ENCODE peak calls at places on chromosomes 4 and X, in five cellular contexts. K is H7; U is activated CD8-positive, alpha-beta T cell treated with anti-CD3 and anti-CD28 coated beads, Interleukin-2, amount 10 ng/mL, durations not matched to agents 7 days and 5 days; A is cerebellar cortex; C is RPMI8226. E is an unnamed sample.

GRCh38 chrX:107861056-107861455 is 35.4 kb downstream of the MID2 start:
- DNase-seq in K (no peak), U (no peak), A (no peak), C (no peak), E (no peak)

GRCh38 chr4:532588-533317 is 33.7 kb downstream of the PIGG start:
- DNase-seq in K (peak; percentile 78), U (no peak), A (no peak), C (no peak), E (no peak)

GRCh38 chr4:5746829-5747745 is 36.1 kb downstream of the EVC start:
- DNase-seq in K (no peak), U (no peak), A (no peak), C (no peak), E (no peak)

GRCh38 chrX:100685284-100685996 is 41.4 kb downstream of the SRPX2 start:
- DNase-seq in K (peak; percentile 72), U (peak; percentile 74), A (peak; percentile 65), C (peak; percentile 73), E (peak; percentile 25)

GRCh38 chr4:24278693-24279092 is 305.7 kb downstream of the DHX15 start:
- DNase-seq in K (no peak), U (no peak), A (no peak), C (no peak), E (no peak)

GRCh38 chrX:19647731-19648588 is 132.7 kb upstream of the MAP3K15 start:
- DNase-seq in K (no peak), U (no peak), A (no peak), C (no peak), E (no peak)

GRCh38 chr4:177194906-177195305 is 114.8 kb upstream of the NEIL3 start:
- DNase-seq in K (no peak), U (no peak), A (no peak), C (no peak), E (no peak)

GRCh38 chr4:1578968-1579833 is 104.9 kb downstream of the FAM53A start:
- DNase-seq in K (peak; percentile 95), U (peak; percentile 86), A (peak; percentile 65), C (peak; percentile 40), E (peak; percentile 59)

GRCh38 chr4:2080429-2081300 is 21.5 kb downstream of the NAT8L start:
- DNase-seq in K (peak; percentile 33), U (no peak), A (no peak), C (no peak), E (no peak)

GRCh38 chr4:30719363-30720020 is 677 bp upstream of the PCDH7 start:
- DNase-seq in K (peak; percentile 83), U (no peak), A (no peak), C (no peak), E (no peak)

GRCh38 chr4:8346838-8347605 is 77.5 kb downstream of the HTRA3 start:
- DNase-seq in K (peak; percentile 53), U (no peak), A (no peak), C (no peak), E (no peak)

GRCh38 chr4:157550028-157550427 is 329.5 kb downstream of the GRIA2 start:
- DNase-seq in K (no peak), U (no peak), A (no peak), C (no peak), E (no peak)

GRCh38 chr4:6943012-6943869 is 33.6 kb downstream of the TBC1D14 start:
- DNase-seq in K (peak; percentile 66), U (no peak), A (no peak), C (no peak), E (no peak)

GRCh38 chr4:153156263-153156662 is 48.0 kb upstream of the TRIM2 start:
- DNase-seq in K (peak; percentile 58), U (peak; percentile 59), A (no peak), C (no peak), E (no peak)